ENCODE peak calls at places on chromosomes 13 and 19, in seven cellular contexts. T, B, I, H, C, P and K are unnamed samples.

GRCh38 chr19:40474737-40475136 is 7.9 kb downstream of the SPTBN4 start:
- DNase-seq in P (no peak), H (no peak), T (no peak), B (no peak), C (no peak), I (no peak), K (no peak)

GRCh38 chr19:335072-335471 is 9.5 kb downstream of the MIER2 start:
- DNase-seq in H (no peak), T (no peak), I (no peak), C (no peak), P (no peak), B (no peak), K (no peak)

GRCh38 chr19:30666301-30666803 is 294.2 kb downstream of the ZNF536 start:
- DNase-seq in C (peak; percentile 49), H (peak; percentile 38), P (peak; percentile 44), B (no peak), I (no peak), T (no peak), K (peak; percentile 37)

GRCh38 chr19:16224266-16225045 is 26.7 kb downstream of the AP1M1 start:
- DNase-seq in H (no peak), B (no peak), T (no peak), I (no peak), C (no peak), P (no peak), K (no peak)

GRCh38 chr13:57629391-57629804 is 2.1 kb upstream of the PCDH17 start:
- DNase-seq in T (peak; percentile 24), I (no peak), P (no peak), B (no peak), H (no peak), C (no peak), K (peak; percentile 3)

GRCh38 chr19:1862424-1863307 is 713 bp downstream of the KLF16 start:
- DNase-seq in P (peak; percentile 76), T (peak; percentile 42), B (no peak), C (no peak), I (no peak), H (peak; percentile 48), K (peak; percentile 36)

GRCh38 chr19:12754465-12755196 is 3.0 kb downstream of the BEST2 start:
- DNase-seq in I (no peak), H (no peak), P (no peak), T (no peak), B (no peak), C (no peak), K (no peak)

GRCh38 chr13:39185326-39185725 is 147.1 kb downstream of the NHLRC3 start:
- DNase-seq in B (no peak), P (no peak), T (no peak), I (no peak), C (no peak), H (no peak), K (no peak)

GRCh38 chr13:100537951-100538462 is 50.6 kb downstream of the GGACT start:
- DNase-seq in H (no peak), B (no peak), C (no peak), I (no peak), P (no peak), T (no peak), K (no peak)

GRCh38 chr13:100517706-100518105 is 70.9 kb downstream of the GGACT start:
- DNase-seq in B (no peak), T (no peak), H (no peak), P (no peak), C (no peak), I (no peak), K (no peak)

GRCh38 chr13:34179481-34179880 is 361.5 kb downstream of the RFC3 start:
- DNase-seq in B (no peak), C (peak; percentile 51), I (no peak), T (no peak), P (no peak), H (peak; percentile 28), K (peak; percentile 3)

GRCh38 chr19:46979770-46980105 is 39.9 kb upstream of the NPAS1 start:
- DNase-seq in C (no peak), T (no peak), P (no peak), B (no peak), I (no peak), H (no peak), K (no peak)

GRCh38 chr13:40770609-40770933 is 419 bp downstream of the MRPS31 start:
- DNase-seq in B (no peak), T (no peak), I (no peak), H (no peak), C (no peak), P (no peak), K (no peak)

GRCh38 chr19:39406656-39407393 is at the start of gene ZFP36:
- DNase-seq in P (peak; percentile 96), T (peak; percentile 92), I (peak; percentile 60), C (peak; percentile 89), H (peak; percentile 76), B (peak; percentile 92), K (peak; percentile 95)

GRCh38 chr19:47284324-47284899 is 9.7 kb downstream of the INAFM1 start:
- DNase-seq in B (no peak), I (peak; percentile 33), H (peak; percentile 65), P (no peak), C (peak; percentile 78), T (no peak), K (peak; percentile 80)

GRCh38 chr19:51201712-51202111 is 23.2 kb upstream of the CD33 start:
- DNase-seq in B (no peak), T (no peak), I (no peak), P (no peak), C (no peak), H (no peak), K (no peak)

GRCh38 chr13:67314405-67314804 is 84.3 kb upstream of the PCDH9 start:
- DNase-seq in P (no peak), B (no peak), T (no peak), I (no peak), H (no peak), C (no peak), K (no peak)

GRCh38 chr19:29965529-29965928 is 23.5 kb downstream of the URI1 start:
- DNase-seq in H (peak; percentile 12), B (no peak), P (no peak), C (peak; percentile 55), T (no peak), I (peak; percentile 54), K (peak; percentile 62)

DNA sequence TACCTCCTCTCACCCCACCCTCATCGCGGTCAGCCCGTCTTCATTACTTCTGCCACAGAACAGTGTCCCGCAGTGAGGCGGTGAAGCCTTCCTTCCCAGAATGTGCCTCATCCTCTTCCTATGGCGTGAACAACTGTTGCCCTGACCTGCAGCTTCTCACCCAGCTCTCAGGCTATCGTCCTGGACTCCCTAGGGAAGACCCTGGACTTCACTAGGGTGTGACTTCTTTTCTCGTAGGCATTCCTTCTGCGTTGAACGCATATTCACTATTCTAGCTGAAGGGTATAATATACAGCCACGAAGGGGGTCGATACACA is 982 bp downstream of the ZNF865 start:
- DNase-seq in B (no peak), T (no peak), I (no peak), C (no peak), P (no peak), H (no peak), K (no peak)
- H3K4me3 ChIP-seq in B (no peak overlapping the region), T (peak overlapping the region; percentile 77), I (peak overlapping the region; percentile 73), C (peak overlapping the region; percentile 84), P (no peak overlapping the region), H (peak overlapping the region; percentile 69), K (peak overlapping the region; percentile 88)

DNA sequence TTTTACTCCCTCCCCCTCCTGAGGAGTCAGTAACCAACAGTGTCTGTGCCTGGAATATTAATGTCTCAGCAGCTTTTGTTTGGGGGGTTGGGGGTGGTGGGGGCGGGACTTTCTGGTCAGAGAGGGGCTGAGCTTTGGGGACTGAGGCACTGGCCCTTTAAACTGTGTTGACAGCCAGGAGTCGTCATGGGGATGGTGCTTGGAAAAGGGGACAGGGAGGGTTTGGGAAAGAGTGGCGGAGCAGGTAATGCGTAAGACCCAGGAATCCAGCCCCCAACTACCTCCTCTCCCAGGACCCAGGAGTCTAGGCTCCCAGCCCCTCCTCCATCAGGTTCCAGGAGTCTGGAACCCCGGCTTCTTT is 5.2 kb downstream of the CADM4 start:
- DNase-seq in P (no peak), B (no peak), C (no peak), T (no peak), I (no peak), H (no peak), K (no peak)
- H3K4me3 ChIP-seq in P (no peak overlapping the region), B (no peak overlapping the region), C (peak overlapping the region; percentile 49), T (no peak overlapping the region), I (no peak overlapping the region), H (no peak overlapping the region), K (no peak overlapping the region)

GRCh38 chr19:45464861-45465427 is 2.9 kb upstream of the FOSB start:
- DNase-seq in C (no peak), B (no peak), P (no peak), I (no peak), T (no peak), H (no peak), K (no peak)

GRCh38 chr19:45468159-45468651 is 409 bp downstream of the FOSB start:
- DNase-seq in B (peak; percentile 45), I (no peak), T (no peak), P (peak; percentile 62), H (peak; percentile 40), C (peak; percentile 42), K (no peak)

GRCh38 chr19:45467456-45468158 is at the start of gene FOSB:
- DNase-seq in I (peak; percentile 87), H (peak; percentile 93), B (peak; percentile 93), P (peak; percentile 94), T (peak; percentile 95), C (peak; percentile 96), K (peak; percentile 97)

GRCh38 chr19:45468803-45469131 is 971 bp downstream of the FOSB start:
- DNase-seq in P (no peak), H (no peak), I (no peak), C (no peak), B (no peak), T (no peak), K (no peak)

DNA sequence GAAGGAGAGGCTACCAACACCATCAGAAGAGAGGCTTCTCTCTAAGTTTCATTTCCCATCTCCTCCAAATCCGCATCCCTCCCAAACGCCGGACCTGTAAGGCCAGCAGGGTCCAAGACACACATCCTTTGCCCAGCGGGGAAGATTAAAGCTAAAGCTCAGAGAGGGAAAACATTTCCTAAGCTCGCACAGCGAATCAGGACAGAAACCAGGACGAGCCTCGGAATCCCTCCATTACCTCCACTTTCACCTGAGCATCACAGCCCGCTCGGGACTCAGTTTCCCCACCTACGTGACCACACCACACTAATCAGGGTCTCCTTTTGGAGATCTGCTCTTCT is 711 bp upstream of the FOSB start:
- DNase-seq in C (no peak), I (no peak), H (no peak), T (no peak), P (no peak), B (no peak), K (no peak)
- H3K4me3 ChIP-seq in C (peak overlapping the region; percentile 92), I (peak overlapping the region; percentile 61), H (peak overlapping the region; percentile 49), T (peak overlapping the region; percentile 73), P (no peak overlapping the region), B (no peak overlapping the region), K (peak overlapping the region; percentile 59)

GRCh38 chr19:58307736-58308135 is 2.6 kb downstream of the ERVK3-1 start:
- DNase-seq in H (no peak), B (no peak), T (no peak), C (no peak), I (no peak), P (no peak), K (no peak)

GRCh38 chr19:58305932-58306323 is 751 bp downstream of the ERVK3-1 start:
- DNase-seq in P (no peak), C (peak; percentile 27), H (no peak), B (no peak), I (no peak), T (no peak), K (peak; percentile 16)

GRCh38 chr19:58305065-58305931 is at the start of gene ERVK3-1:
- DNase-seq in H (peak; percentile 87), C (peak; percentile 99), B (peak; percentile 96), I (peak; percentile 94), T (peak; percentile 98), P (peak; percentile 96), K (peak; percentile 98)

GRCh38 chr19:58304748-58305064 is 471 bp upstream of the ERVK3-1 start:
- DNase-seq in I (no peak), P (no peak), B (no peak), T (no peak), C (no peak), H (no peak), K (no peak)

GRCh38 chr19:58304255-58304654 is 922 bp upstream of the ERVK3-1 start:
- DNase-seq in H (no peak), P (no peak), T (no peak), I (no peak), B (no peak), C (no peak), K (no peak)
- H3K4me3 ChIP-seq in H (no peak overlapping the region), P (no peak overlapping the region), T (peak overlapping the region; percentile 80), I (no peak overlapping the region), B (no peak overlapping the region), C (no peak overlapping the region), K (no peak overlapping the region)